ENCODE peak calls at places on chromosomes 11 and 22, in five cellular contexts. One of them, this sample, is unnamed.

GRCh38 chr22:19014886-19015285 is 78.8 kb upstream of the PRODH start:
- DNase-seq in uterus: no peak
- DNase-seq in tibial nerve: no peak
- DNase-seq in cardiac muscle cell: no peak
- DNase-seq in mucosa of descending colon: no peak
- DNase-seq in this sample: no peak

GRCh38 chr11:27722945-27723344 is 22.7 kb upstream of the BDNF start:
- DNase-seq in uterus: no peak
- DNase-seq in tibial nerve: no peak
- DNase-seq in cardiac muscle cell: no peak
- DNase-seq in mucosa of descending colon: no peak
- DNase-seq in this sample: no peak

GRCh38 chr22:23233084-23233501 is 52.8 kb downstream of the BCR start:
- DNase-seq in uterus: no peak
- DNase-seq in tibial nerve: no peak
- DNase-seq in cardiac muscle cell: no peak
- DNase-seq in mucosa of descending colon: no peak
- DNase-seq in this sample: no peak

GRCh38 chr22:44931766-44932165 is 78.0 kb downstream of the PHF21B start:
- DNase-seq in uterus: no peak
- DNase-seq in tibial nerve: no peak
- DNase-seq in cardiac muscle cell: no peak
- DNase-seq in mucosa of descending colon: no peak
- DNase-seq in this sample: no peak

GRCh38 chr11:130653838-130654601 is 205.6 kb downstream of the ADAMTS15 start:
- DNase-seq in uterus: peak
- DNase-seq in tibial nerve: peak
- DNase-seq in cardiac muscle cell: peak
- DNase-seq in mucosa of descending colon: peak
- DNase-seq in this sample: peak

GRCh38 chr11:125111341-125112234 is at the start of gene TMEM218:
- DNase-seq in uterus: peak
- DNase-seq in tibial nerve: peak
- DNase-seq in cardiac muscle cell: peak
- DNase-seq in mucosa of descending colon: peak
- DNase-seq in this sample: peak

GRCh38 chr11:67174311-67174710 is 55.2 kb downstream of the KDM2A start:
- DNase-seq in uterus: no peak
- DNase-seq in tibial nerve: no peak
- DNase-seq in cardiac muscle cell: no peak
- DNase-seq in mucosa of descending colon: no peak
- DNase-seq in this sample: no peak

GRCh38 chr11:115919341-115920086 is 415.3 kb upstream of the CADM1 start:
- DNase-seq in uterus: no peak
- DNase-seq in tibial nerve: no peak
- DNase-seq in cardiac muscle cell: no peak
- DNase-seq in mucosa of descending colon: no peak
- DNase-seq in this sample: no peak

GRCh38 chr11:78386551-78386950 is 31.1 kb downstream of the GAB2 start:
- DNase-seq in uterus: no peak
- DNase-seq in tibial nerve: no peak
- DNase-seq in cardiac muscle cell: no peak
- DNase-seq in mucosa of descending colon: no peak
- DNase-seq in this sample: no peak

GRCh38 chr11:4644233-4644632 is 451 bp downstream of the OR51E1 start:
- DNase-seq in uterus: no peak
- DNase-seq in tibial nerve: no peak
- DNase-seq in cardiac muscle cell: no peak
- DNase-seq in mucosa of descending colon: no peak
- DNase-seq in this sample: no peak

GRCh38 chr22:40552070-40552469 is 84.4 kb downstream of the MRTFA start:
- DNase-seq in uterus: no peak
- DNase-seq in tibial nerve: no peak
- DNase-seq in cardiac muscle cell: no peak
- DNase-seq in mucosa of descending colon: no peak
- DNase-seq in this sample: no peak

GRCh38 chr11:125166347-125166841 is 1.8 kb downstream of the PKNOX2 start:
- DNase-seq in uterus: no peak
- DNase-seq in tibial nerve: no peak
- DNase-seq in cardiac muscle cell: peak
- DNase-seq in mucosa of descending colon: no peak
- DNase-seq in this sample: no peak

GRCh38 chr11:33691051-33691864 is 9.4 kb downstream of the C11orf91 start:
- DNase-seq in uterus: no peak
- DNase-seq in tibial nerve: no peak
- DNase-seq in cardiac muscle cell: peak
- DNase-seq in mucosa of descending colon: no peak
- DNase-seq in this sample: no peak

GRCh38 chr11:33690290-33691050 is 10.2 kb downstream of the C11orf91 start:
- DNase-seq in uterus: peak
- DNase-seq in tibial nerve: peak
- DNase-seq in cardiac muscle cell: no peak
- DNase-seq in mucosa of descending colon: no peak
- DNase-seq in this sample: peak

GRCh38 chr11:33694346-33695050 is 6.1 kb downstream of the C11orf91 start:
- DNase-seq in uterus: no peak
- DNase-seq in tibial nerve: no peak
- DNase-seq in cardiac muscle cell: no peak
- DNase-seq in mucosa of descending colon: no peak
- DNase-seq in this sample: no peak

GRCh38 chr11:33689506-33689905 is 11.1 kb downstream of the C11orf91 start:
- DNase-seq in uterus: no peak
- DNase-seq in tibial nerve: no peak
- DNase-seq in cardiac muscle cell: no peak
- DNase-seq in mucosa of descending colon: no peak
- DNase-seq in this sample: no peak

DNA sequence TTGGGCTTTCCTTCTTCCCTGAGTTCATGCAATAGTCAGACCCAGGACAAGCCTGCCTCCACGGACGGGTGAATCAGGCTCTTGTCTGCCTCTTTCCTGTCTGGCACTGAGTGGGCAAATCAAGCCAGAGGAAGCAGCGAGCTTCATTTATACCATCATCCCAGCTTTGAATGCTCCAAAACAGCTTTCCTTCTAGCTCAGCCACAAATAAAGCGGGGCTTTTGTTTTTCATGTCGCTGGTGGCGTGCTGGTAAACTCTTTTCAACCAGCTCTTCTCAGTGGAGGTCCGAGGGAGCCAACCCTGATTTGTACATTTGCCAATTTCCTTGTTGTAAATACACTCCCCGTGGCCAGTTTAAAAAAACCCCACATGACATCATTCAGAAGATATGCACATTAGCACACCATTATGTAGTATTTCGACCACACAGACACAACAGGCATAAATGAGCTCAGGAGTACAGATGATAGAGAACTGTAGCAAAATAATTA is 8.6 kb downstream of the C11orf91 start:
- DNase-seq in uterus: peak
- DNase-seq in tibial nerve: peak
- DNase-seq in cardiac muscle cell: no peak
- DNase-seq in mucosa of descending colon: no peak
- DNase-seq in this sample: peak
- H3K4me3 ChIP-seq in uterus: peak
- H3K4me3 ChIP-seq in tibial nerve: peak
- H3K4me3 ChIP-seq in cardiac muscle cell: no peak
- H3K4me3 ChIP-seq in mucosa of descending colon: no peak
- H3K4me3 ChIP-seq in this sample: peak

GRCh38 chr11:83249972-83250593 is 36.1 kb downstream of the CCDC90B start:
- DNase-seq in uterus: no peak
- DNase-seq in tibial nerve: no peak
- DNase-seq in cardiac muscle cell: peak
- DNase-seq in mucosa of descending colon: no peak
- DNase-seq in this sample: peak
- TF ChIP-seq CTCF in uterus: peak
- TF ChIP-seq CTCF in tibial nerve: peak
- TF ChIP-seq CTCF in cardiac muscle cell: peak
- TF ChIP-seq CTCF in mucosa of descending colon: peak
- TF ChIP-seq CTCF in this sample: peak

GRCh38 chr22:25598609-25599008 is 34.1 kb downstream of the GRK3 start:
- DNase-seq in uterus: no peak
- DNase-seq in tibial nerve: no peak
- DNase-seq in cardiac muscle cell: no peak
- DNase-seq in mucosa of descending colon: no peak
- DNase-seq in this sample: no peak
- H3K4me3 ChIP-seq in uterus: no peak
- H3K4me3 ChIP-seq in tibial nerve: no peak
- H3K4me3 ChIP-seq in cardiac muscle cell: no peak
- H3K4me3 ChIP-seq in mucosa of descending colon: no peak
- H3K4me3 ChIP-seq in this sample: no peak

GRCh38 chr11:72534859-72535547 is 100.7 kb upstream of the CLPB start:
- DNase-seq in uterus: no peak
- DNase-seq in tibial nerve: no peak
- DNase-seq in cardiac muscle cell: peak
- DNase-seq in mucosa of descending colon: no peak
- DNase-seq in this sample: no peak
- TF ChIP-seq CTCF in uterus: no peak
- TF ChIP-seq CTCF in tibial nerve: no peak
- TF ChIP-seq CTCF in cardiac muscle cell: no peak
- TF ChIP-seq CTCF in mucosa of descending colon: no peak
- TF ChIP-seq CTCF in this sample: no peak

GRCh38 chr11:86802146-86802545 is 1.8 kb downstream of the PRSS23 start:
- DNase-seq in uterus: no peak
- DNase-seq in tibial nerve: no peak
- DNase-seq in cardiac muscle cell: no peak
- DNase-seq in mucosa of descending colon: no peak
- DNase-seq in this sample: no peak
- H3K4me3 ChIP-seq in uterus: peak
- H3K4me3 ChIP-seq in tibial nerve: peak
- H3K4me3 ChIP-seq in cardiac muscle cell: peak
- H3K4me3 ChIP-seq in mucosa of descending colon: no peak
- H3K4me3 ChIP-seq in this sample: peak

GRCh38 chr11:12961615-12962014 is 47.5 kb upstream of the RASSF10 start:
- DNase-seq in uterus: no peak
- DNase-seq in tibial nerve: no peak
- DNase-seq in cardiac muscle cell: no peak
- DNase-seq in mucosa of descending colon: no peak
- DNase-seq in this sample: no peak
- TF ChIP-seq CTCF in uterus: no peak
- TF ChIP-seq CTCF in tibial nerve: no peak
- TF ChIP-seq CTCF in cardiac muscle cell: peak
- TF ChIP-seq CTCF in mucosa of descending colon: no peak
- TF ChIP-seq CTCF in this sample: peak

GRCh38 chr22:27697888-27698287 is 103.7 kb downstream of the MN1 start:
- DNase-seq in uterus: no peak
- DNase-seq in tibial nerve: no peak
- DNase-seq in cardiac muscle cell: no peak
- DNase-seq in mucosa of descending colon: no peak
- DNase-seq in this sample: no peak
- H3K4me3 ChIP-seq in uterus: no peak
- H3K4me3 ChIP-seq in tibial nerve: no peak
- H3K4me3 ChIP-seq in cardiac muscle cell: no peak
- H3K4me3 ChIP-seq in mucosa of descending colon: no peak
- H3K4me3 ChIP-seq in this sample: no peak

GRCh38 chr11:31958086-31958735 is 132.7 kb upstream of the RCN1 start:
- DNase-seq in uterus: no peak
- DNase-seq in tibial nerve: peak
- DNase-seq in cardiac muscle cell: peak
- DNase-seq in mucosa of descending colon: peak
- DNase-seq in this sample: no peak
- TF ChIP-seq CTCF in uterus: no peak
- TF ChIP-seq CTCF in tibial nerve: no peak
- TF ChIP-seq CTCF in cardiac muscle cell: peak
- TF ChIP-seq CTCF in mucosa of descending colon: peak
- TF ChIP-seq CTCF in this sample: peak

GRCh38 chr11:9461760-9462134 is 935 bp downstream of the ZNF143 start:
- DNase-seq in uterus: no peak
- DNase-seq in tibial nerve: no peak
- DNase-seq in cardiac muscle cell: no peak
- DNase-seq in mucosa of descending colon: no peak
- DNase-seq in this sample: no peak

GRCh38 chr11:9461068-9461759 is 402 bp downstream of the ZNF143 start:
- DNase-seq in uterus: peak
- DNase-seq in tibial nerve: peak
- DNase-seq in cardiac muscle cell: peak
- DNase-seq in mucosa of descending colon: peak
- DNase-seq in this sample: peak

GRCh38 chr11:9460322-9461067 is at the start of gene ZNF143:
- DNase-seq in uterus: peak
- DNase-seq in tibial nerve: peak
- DNase-seq in cardiac muscle cell: peak
- DNase-seq in mucosa of descending colon: peak
- DNase-seq in this sample: peak

GRCh38 chr11:9462172-9462799 is 1.5 kb downstream of the ZNF143 start:
- DNase-seq in uterus: no peak
- DNase-seq in tibial nerve: no peak
- DNase-seq in cardiac muscle cell: no peak
- DNase-seq in mucosa of descending colon: peak
- DNase-seq in this sample: no peak

DNA sequence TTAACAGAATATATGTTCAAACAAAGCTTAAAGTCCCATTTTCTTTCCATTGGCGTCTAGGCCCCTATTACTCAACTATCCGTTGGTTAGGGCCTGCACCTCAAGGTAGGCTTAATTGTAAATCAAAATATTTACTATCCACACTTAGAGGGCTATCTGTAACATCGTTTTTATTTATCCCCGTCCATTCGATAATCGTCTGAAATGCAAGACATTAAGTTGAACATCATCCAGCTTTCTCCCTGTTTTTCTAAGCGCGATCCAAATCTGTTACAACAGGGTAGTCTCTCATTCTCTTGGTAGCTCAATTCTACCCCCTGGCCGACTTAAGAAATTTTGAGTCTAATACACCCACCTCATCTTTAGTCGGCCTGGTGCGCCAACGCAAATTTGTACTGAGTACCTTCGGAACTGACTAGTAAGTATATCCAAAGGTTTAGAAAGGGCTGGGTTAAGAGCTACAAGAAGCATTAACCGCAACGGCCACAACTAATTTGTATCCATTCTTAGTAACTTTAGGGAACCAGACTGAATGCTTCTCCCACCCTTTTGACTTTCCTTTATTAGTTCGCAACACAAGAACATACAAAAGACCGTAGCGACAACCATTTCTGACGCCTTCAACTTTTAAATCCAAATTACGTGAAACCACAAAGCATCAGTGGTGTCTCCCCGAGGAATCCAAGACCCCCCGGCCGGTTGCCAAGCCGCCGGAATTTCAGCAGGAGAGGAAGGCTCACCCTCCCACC is 1.1 kb upstream of the ZNF143 start:
- DNase-seq in uterus: no peak
- DNase-seq in tibial nerve: no peak
- DNase-seq in cardiac muscle cell: peak
- DNase-seq in mucosa of descending colon: no peak
- DNase-seq in this sample: peak
- H3K4me3 ChIP-seq in uterus: peak
- H3K4me3 ChIP-seq in tibial nerve: peak
- H3K4me3 ChIP-seq in cardiac muscle cell: peak
- H3K4me3 ChIP-seq in mucosa of descending colon: peak
- H3K4me3 ChIP-seq in this sample: peak

This sample was measured in astrocyte of the cerebellum.